ENCODE peak calls at places on chromosome 21, in four cellular contexts. One of them, this sample, is unnamed.

GRCh38 chr21:38289697-38290096 is 32.9 kb downstream of the KCNJ15 start:
- DNase-seq in upper lobe of right lung: no peak
- DNase-seq in left ventricle myocardium inferior: no peak
- DNase-seq in tibial artery: no peak
- DNase-seq in this sample: no peak

GRCh38 chr21:37644666-37645065 is 271.6 kb downstream of the KCNJ6 start:
- DNase-seq in upper lobe of right lung: no peak
- DNase-seq in left ventricle myocardium inferior: no peak
- DNase-seq in tibial artery: no peak
- DNase-seq in this sample: no peak

GRCh38 chr21:34280987-34281386 is 82.8 kb upstream of the KCNE2 start:
- DNase-seq in upper lobe of right lung: no peak
- DNase-seq in left ventricle myocardium inferior: peak; percentile 36
- DNase-seq in tibial artery: no peak
- DNase-seq in this sample: no peak

GRCh38 chr21:33266784-33267135 is 593 bp downstream of the IL10RB start:
- DNase-seq in upper lobe of right lung: peak; percentile 75
- DNase-seq in left ventricle myocardium inferior: peak; percentile 20
- DNase-seq in tibial artery: peak; percentile 69
- DNase-seq in this sample: no peak

GRCh38 chr21:25901580-25901979 is 166.8 kb downstream of the GABPA start:
- DNase-seq in upper lobe of right lung: no peak
- DNase-seq in left ventricle myocardium inferior: no peak
- DNase-seq in tibial artery: no peak
- DNase-seq in this sample: no peak

GRCh38 chr21:16002872-16003466 is 273.2 kb downstream of the USP25 start:
- DNase-seq in upper lobe of right lung: no peak
- DNase-seq in left ventricle myocardium inferior: no peak
- DNase-seq in tibial artery: no peak
- DNase-seq in this sample: no peak

GRCh38 chr21:14591882-14592281 is 45.8 kb upstream of the SAMSN1 start:
- DNase-seq in upper lobe of right lung: no peak
- DNase-seq in left ventricle myocardium inferior: no peak
- DNase-seq in tibial artery: no peak
- DNase-seq in this sample: no peak

GRCh38 chr21:20802201-20802600 is 196.0 kb upstream of the NCAM2 start:
- DNase-seq in upper lobe of right lung: no peak
- DNase-seq in left ventricle myocardium inferior: no peak
- DNase-seq in tibial artery: no peak
- DNase-seq in this sample: no peak

GRCh38 chr21:33324311-33325221 is at the start of gene IFNAR1:
- DNase-seq in upper lobe of right lung: peak; percentile 100
- DNase-seq in left ventricle myocardium inferior: peak; percentile 99
- DNase-seq in tibial artery: peak; percentile 99
- DNase-seq in this sample: peak; percentile 100

GRCh38 chr21:28636988-28637691 is 355.5 kb downstream of the LTN1 start:
- DNase-seq in upper lobe of right lung: no peak
- DNase-seq in left ventricle myocardium inferior: no peak
- DNase-seq in tibial artery: no peak
- DNase-seq in this sample: no peak

GRCh38 chr21:45336535-45336810 is 48.8 kb upstream of the POFUT2 start:
- DNase-seq in upper lobe of right lung: no peak
- DNase-seq in left ventricle myocardium inferior: no peak
- DNase-seq in tibial artery: peak; percentile 61
- DNase-seq in this sample: no peak

GRCh38 chr21:33780631-33781030 is 135.0 kb downstream of the ATP5PO start:
- DNase-seq in upper lobe of right lung: no peak
- DNase-seq in left ventricle myocardium inferior: no peak
- DNase-seq in tibial artery: no peak
- DNase-seq in this sample: no peak

GRCh38 chr21:30268608-30269197 is 14.0 kb downstream of the KRTAP24-1 start:
- DNase-seq in upper lobe of right lung: no peak
- DNase-seq in left ventricle myocardium inferior: no peak
- DNase-seq in tibial artery: no peak
- DNase-seq in this sample: no peak

GRCh38 chr21:33644383-33645074 is 2.2 kb downstream of the ITSN1 start:
- DNase-seq in upper lobe of right lung: no peak
- DNase-seq in left ventricle myocardium inferior: no peak
- DNase-seq in tibial artery: no peak
- DNase-seq in this sample: no peak

GRCh38 chr21:33031562-33031961 is 5.8 kb downstream of the OLIG2 start:
- DNase-seq in upper lobe of right lung: no peak
- DNase-seq in left ventricle myocardium inferior: no peak
- DNase-seq in tibial artery: no peak
- DNase-seq in this sample: no peak

GRCh38 chr21:23804866-23805265 is 1802.4 kb downstream of the MRPL39 start:
- DNase-seq in upper lobe of right lung: no peak
- DNase-seq in left ventricle myocardium inferior: no peak
- DNase-seq in tibial artery: no peak
- DNase-seq in this sample: no peak

GRCh38 chr21:15289246-15289645 is 224.4 kb upstream of the NRIP1 start:
- DNase-seq in upper lobe of right lung: no peak
- DNase-seq in left ventricle myocardium inferior: no peak
- DNase-seq in tibial artery: no peak
- DNase-seq in this sample: peak; percentile 60

GRCh38 chr21:29248124-29248523 is 50.6 kb upstream of the BACH1 start:
- DNase-seq in upper lobe of right lung: no peak
- DNase-seq in left ventricle myocardium inferior: no peak
- DNase-seq in tibial artery: no peak
- DNase-seq in this sample: no peak

GRCh38 chr21:15457962-15458361 is 271.8 kb upstream of the USP25 start:
- DNase-seq in upper lobe of right lung: no peak
- DNase-seq in left ventricle myocardium inferior: no peak
- DNase-seq in tibial artery: no peak
- DNase-seq in this sample: no peak

GRCh38 chr21:34899760-34900159 is 149.3 kb downstream of the RUNX1 start:
- DNase-seq in upper lobe of right lung: no peak
- DNase-seq in left ventricle myocardium inferior: no peak
- DNase-seq in tibial artery: no peak
- DNase-seq in this sample: no peak

GRCh38 chr21:38439336-38439900 is 58.9 kb downstream of the ERG start:
- DNase-seq in upper lobe of right lung: no peak
- DNase-seq in left ventricle myocardium inferior: no peak
- DNase-seq in tibial artery: no peak
- DNase-seq in this sample: no peak

GRCh38 chr21:41373769-41374168 is 11.9 kb downstream of the MX2 start:
- DNase-seq in upper lobe of right lung: no peak
- DNase-seq in left ventricle myocardium inferior: no peak
- DNase-seq in tibial artery: peak; percentile 35
- DNase-seq in this sample: no peak

GRCh38 chr21:15483138-15483780 is 246.5 kb upstream of the USP25 start:
- DNase-seq in upper lobe of right lung: peak; percentile 88
- DNase-seq in left ventricle myocardium inferior: peak; percentile 83
- DNase-seq in tibial artery: peak; percentile 86
- DNase-seq in this sample: peak; percentile 88

GRCh38 chr21:9837946-9838801 is 683.2 kb upstream of the TPTE start:
- DNase-seq in upper lobe of right lung: peak; percentile 71
- DNase-seq in left ventricle myocardium inferior: no peak
- DNase-seq in tibial artery: no peak
- DNase-seq in this sample: peak; percentile 79

GRCh38 chr21:22728091-22728490 is 1729.9 kb downstream of the NCAM2 start:
- DNase-seq in upper lobe of right lung: no peak
- DNase-seq in left ventricle myocardium inferior: no peak
- DNase-seq in tibial artery: no peak
- DNase-seq in this sample: no peak

GRCh38 chr21:46474365-46474764 is 15.7 kb downstream of the DIP2A start:
- DNase-seq in upper lobe of right lung: no peak
- DNase-seq in left ventricle myocardium inferior: no peak
- DNase-seq in tibial artery: no peak
- DNase-seq in this sample: no peak
- TF ChIP-seq CTCF in upper lobe of right lung: no peak
- TF ChIP-seq CTCF in left ventricle myocardium inferior: no peak
- TF ChIP-seq CTCF in tibial artery: no peak
- TF ChIP-seq CTCF in this sample: no peak

DNA sequence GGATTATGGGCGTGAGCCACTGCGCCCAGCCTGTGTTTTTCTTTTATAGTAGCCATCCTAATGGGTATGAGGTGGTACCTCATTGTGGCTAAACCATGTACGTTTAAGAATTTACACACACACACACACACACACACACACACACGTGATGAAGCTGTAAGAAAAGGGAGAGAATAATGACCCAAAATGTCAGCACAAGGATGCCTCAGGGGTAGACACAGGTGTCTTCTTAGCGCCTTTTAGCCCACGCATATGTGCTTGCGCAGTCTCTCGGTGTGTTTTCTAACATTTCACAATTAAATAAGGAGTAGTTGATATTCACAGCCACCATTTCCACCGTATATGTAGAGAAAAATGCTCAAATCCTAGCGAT is 782 bp upstream of the PFKL start:
- DNase-seq in upper lobe of right lung: no peak
- DNase-seq in left ventricle myocardium inferior: no peak
- DNase-seq in tibial artery: no peak
- DNase-seq in this sample: no peak
- H3K27ac ChIP-seq in upper lobe of right lung: peak overlapping the region; percentile 88
- H3K27ac ChIP-seq in left ventricle myocardium inferior: peak overlapping the region; percentile 95
- H3K27ac ChIP-seq in tibial artery: peak overlapping the region; percentile 85
- H3K27ac ChIP-seq in this sample: peak overlapping the region; percentile 85

GRCh38 chr21:35932232-35932911 is 128.0 kb downstream of the SETD4 start:
- DNase-seq in upper lobe of right lung: no peak
- DNase-seq in left ventricle myocardium inferior: peak; percentile 53
- DNase-seq in tibial artery: peak; percentile 70
- DNase-seq in this sample: peak; percentile 36

GRCh38 chr21:35933466-35933865 is 126.9 kb downstream of the SETD4 start:
- DNase-seq in upper lobe of right lung: no peak
- DNase-seq in left ventricle myocardium inferior: peak; percentile 43
- DNase-seq in tibial artery: peak; percentile 83
- DNase-seq in this sample: peak; percentile 20
- TF ChIP-seq CTCF in upper lobe of right lung: no peak
- TF ChIP-seq CTCF in left ventricle myocardium inferior: peak; percentile 19
- TF ChIP-seq CTCF in tibial artery: no peak
- TF ChIP-seq CTCF in this sample: no peak

DNA sequence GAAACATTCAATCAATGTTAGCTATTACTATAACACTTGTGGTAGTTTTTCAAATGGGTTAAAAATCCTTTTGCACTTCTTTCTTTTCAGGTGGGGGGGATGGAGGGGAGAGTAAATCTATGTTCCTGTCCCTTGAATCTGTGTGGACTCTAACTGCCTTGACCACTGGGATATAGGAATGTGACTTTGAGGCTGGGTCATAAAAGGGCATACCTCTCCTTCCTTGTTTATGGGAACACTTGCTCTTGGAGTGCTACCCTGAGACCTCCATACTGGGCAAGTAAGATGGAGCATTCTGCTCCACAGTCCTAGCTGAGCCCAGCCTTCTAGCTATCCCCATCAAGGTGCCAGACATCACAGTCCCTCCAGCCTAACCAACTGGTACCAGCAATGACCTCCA is 89.3 kb upstream of the SIM2 start:
- DNase-seq in upper lobe of right lung: no peak
- DNase-seq in left ventricle myocardium inferior: no peak
- DNase-seq in tibial artery: no peak
- DNase-seq in this sample: no peak
- H3K27ac ChIP-seq in upper lobe of right lung: no peak overlapping the region
- H3K27ac ChIP-seq in left ventricle myocardium inferior: no peak overlapping the region
- H3K27ac ChIP-seq in tibial artery: no peak overlapping the region
- H3K27ac ChIP-seq in this sample: no peak overlapping the region

GRCh38 chr21:42574234-42575027 is 60.8 kb downstream of the SLC37A1 start:
- DNase-seq in upper lobe of right lung: peak; percentile 62
- DNase-seq in left ventricle myocardium inferior: no peak
- DNase-seq in tibial artery: peak; percentile 45
- DNase-seq in this sample: no peak
- TF ChIP-seq CTCF in upper lobe of right lung: peak; percentile 18
- TF ChIP-seq CTCF in left ventricle myocardium inferior: peak; percentile 29
- TF ChIP-seq CTCF in tibial artery: no peak
- TF ChIP-seq CTCF in this sample: no peak

This sample was measured in pancreas.